ENCODE peak calls at places on chromosomes 3 and 15, in six cellular contexts. C is Peyer's patch, X is BJ, F is endothelial cell, S is fibroblast of the aortic adventitia, J is ovary. V is an unnamed sample.

GRCh38 chr3:69671082-69671952 is 67.9 kb upstream of the MITF start:
- DNase-seq in C (no peak), X (no peak), F (peak; percentile 55), S (peak; percentile 73), J (no peak), V (peak; percentile 44)

GRCh38 chr3:194622621-194623360 is 10.4 kb downstream of the TMEM44 start:
- DNase-seq in C (no peak), X (no peak), F (no peak), S (no peak), J (no peak), V (no peak)

GRCh38 chr3:133038089-133038730 is at the start of gene TMEM108:
- DNase-seq in C (peak; percentile 69), X (no peak), F (peak; percentile 94), S (peak; percentile 6), J (peak; percentile 52), V (peak; percentile 37)

GRCh38 chr15:76101655-76102054 is 41.9 kb downstream of the TMEM266 start:
- DNase-seq in C (no peak), X (no peak), F (no peak), S (no peak), J (no peak), V (no peak)

GRCh38 chr3:85342915-85343314 is 384.1 kb downstream of the CADM2 start:
- DNase-seq in C (no peak), X (no peak), F (peak; percentile 44), S (no peak), J (no peak), V (no peak)

GRCh38 chr15:89356634-89357298 is 22.1 kb upstream of the POLG start:
- DNase-seq in C (no peak), X (no peak), F (no peak), S (no peak), J (no peak), V (no peak)

GRCh38 chr3:48404440-48405342 is 25.2 kb downstream of the PLXNB1 start:
- DNase-seq in C (peak; percentile 36), X (no peak), F (peak; percentile 1), S (no peak), J (peak; percentile 31), V (no peak)

GRCh38 chr3:171586274-171586673 is 126.1 kb upstream of the TNIK start:
- DNase-seq in C (no peak), X (no peak), F (no peak), S (no peak), J (no peak), V (no peak)

GRCh38 chr15:85128636-85129035 is 147.0 kb downstream of the PDE8A start:
- DNase-seq in C (no peak), X (no peak), F (no peak), S (no peak), J (no peak), V (no peak)

GRCh38 chr3:112782481-112782880 is 64.2 kb downstream of the CD200R1L start:
- DNase-seq in C (no peak), X (no peak), F (no peak), S (no peak), J (no peak), V (no peak)

GRCh38 chr3:154023148-154023547 is 98.0 kb upstream of the ARHGEF26 start:
- DNase-seq in C (no peak), X (no peak), F (no peak), S (no peak), J (no peak), V (no peak)

GRCh38 chr3:177590826-177591225 is 393.5 kb upstream of the TBL1XR1 start:
- DNase-seq in C (no peak), X (no peak), F (no peak), S (no peak), J (no peak), V (no peak)

GRCh38 chr15:92881570-92881837 is 18.6 kb upstream of the CHD2 start:
- DNase-seq in C (no peak), X (no peak), F (no peak), S (no peak), J (no peak), V (no peak)
- TF ChIP-seq CTCF in C (no peak), X (no peak), F (no peak), S (no peak), J (no peak), V (no peak)

GRCh38 chr3:183253961-183254815 is 1.1 kb downstream of the B3GNT5 start:
- DNase-seq in C (no peak), X (no peak), F (peak; percentile 54), S (no peak), J (peak; percentile 71), V (peak; percentile 41)
- TF ChIP-seq CTCF in C (no peak), X (no peak), F (no peak), S (peak; percentile 15), J (no peak), V (peak; percentile 21)

GRCh38 chr3:38348903-38349302 is 2.3 kb downstream of the XYLB start:
- DNase-seq in C (no peak), X (no peak), F (no peak), S (peak; percentile 53), J (no peak), V (no peak)

GRCh38 chr3:38346584-38347410 is at the start of gene XYLB:
- DNase-seq in C (peak; percentile 93), X (no peak), F (peak; percentile 89), S (peak; percentile 75), J (peak; percentile 89), V (peak; percentile 93)

GRCh38 chr3:38347421-38348200 is 1.0 kb downstream of the XYLB start:
- DNase-seq in C (peak; percentile 63), X (no peak), F (no peak), S (no peak), J (no peak), V (no peak)

GRCh38 chr3:38345879-38346583 is 554 bp upstream of the XYLB start:
- DNase-seq in C (no peak), X (no peak), F (no peak), S (no peak), J (no peak), V (no peak)

DNA sequence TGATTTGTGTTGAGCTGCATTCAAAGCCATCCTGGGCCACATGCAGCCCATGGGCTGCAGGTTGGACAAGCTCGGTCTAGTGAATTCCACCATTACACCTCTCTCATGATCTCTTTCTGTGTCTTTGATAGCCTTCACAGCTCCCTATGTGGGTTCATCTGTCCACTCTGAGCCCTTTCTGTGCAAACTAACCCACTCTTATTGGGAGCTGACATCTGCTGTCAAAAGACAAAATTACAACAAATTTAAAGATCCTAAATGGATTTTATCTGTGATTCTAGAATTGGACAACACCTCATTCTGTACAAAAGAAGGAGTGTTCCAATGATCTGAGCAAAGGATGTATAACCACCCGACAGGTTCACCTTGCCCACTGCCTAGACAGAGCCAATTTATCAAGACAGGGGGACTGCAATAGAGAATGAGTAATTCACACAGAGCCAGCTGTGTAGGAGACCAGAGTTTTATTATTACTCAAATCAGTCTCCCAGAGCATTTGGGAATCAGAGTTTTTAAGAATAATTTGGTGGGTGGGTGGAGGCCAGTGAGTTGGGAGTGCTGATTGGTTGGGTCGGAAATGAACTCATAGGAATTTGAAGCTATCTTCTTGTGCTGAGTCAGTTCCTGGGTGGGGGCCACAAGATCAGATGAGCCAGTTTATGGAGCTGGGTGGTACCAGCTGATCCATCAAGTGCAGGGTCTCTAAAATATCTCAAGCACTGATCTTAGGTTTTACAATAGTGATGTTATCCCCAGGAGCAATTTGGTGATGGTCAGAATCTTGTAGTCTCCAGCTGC is 2.6 kb upstream of the XYLB start:
- DNase-seq in C (no peak), X (no peak), F (no peak), S (peak; percentile 32), J (no peak), V (no peak)
- TF ChIP-seq CTCF in C (no peak), X (no peak), F (no peak), S (no peak), J (no peak), V (peak; percentile 14)

GRCh38 chr3:86782271-86782670 is 208.7 kb downstream of the VGLL3 start:
- DNase-seq in C (no peak), X (no peak), F (no peak), S (peak; percentile 86), J (no peak), V (no peak)

GRCh38 chr3:86787091-86787490 is 203.9 kb downstream of the VGLL3 start:
- DNase-seq in C (no peak), X (no peak), F (no peak), S (peak; percentile 40), J (no peak), V (no peak)

GRCh38 chr3:86788371-86788770 is 202.6 kb downstream of the VGLL3 start:
- DNase-seq in C (no peak), X (no peak), F (no peak), S (no peak), J (no peak), V (no peak)

GRCh38 chr3:86782860-86783259 is 208.1 kb downstream of the VGLL3 start:
- DNase-seq in C (no peak), X (no peak), F (no peak), S (no peak), J (no peak), V (no peak)

GRCh38 chr3:86785381-86785780 is 205.6 kb downstream of the VGLL3 start:
- DNase-seq in C (no peak), X (no peak), F (no peak), S (peak; percentile 77), J (no peak), V (no peak)
- TF ChIP-seq CTCF in C (no peak), X (peak; percentile 54), F (no peak), S (peak; percentile 57), J (no peak), V (no peak)

DNA sequence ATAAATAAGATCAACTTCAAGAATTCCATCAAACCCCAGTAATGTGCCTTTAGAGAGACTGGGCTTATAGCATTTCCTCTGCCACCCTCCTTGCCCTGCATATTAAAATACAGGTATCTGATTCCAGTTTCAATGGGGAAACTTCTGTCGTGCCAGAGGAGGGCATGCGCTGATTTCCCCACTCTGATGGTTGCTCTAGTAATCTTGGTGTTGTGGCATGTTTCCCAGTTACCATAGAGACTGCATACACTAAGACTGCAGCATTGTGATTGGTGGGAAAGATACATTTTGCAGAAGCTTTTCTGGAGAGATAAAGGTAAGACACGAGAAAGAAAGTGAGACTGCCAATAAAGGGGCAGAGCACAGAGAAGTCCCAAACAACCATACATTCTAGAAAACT is 225.6 kb downstream of the TIGIT start:
- DNase-seq in C (no peak), X (no peak), F (peak; percentile 20), S (peak; percentile 74), J (no peak), V (peak; percentile 5)
- TF ChIP-seq CTCF in C (no peak), X (no peak), F (no peak), S (no peak), J (no peak), V (no peak)

GRCh38 chr3:189948724-189949045 is 172.0 kb downstream of the P3H2 start:
- DNase-seq in C (no peak), X (no peak), F (no peak), S (no peak), J (no peak), V (no peak)
- TF ChIP-seq CTCF in C (no peak), X (no peak), F (peak; percentile 19), S (no peak), J (no peak), V (no peak)

DNA sequence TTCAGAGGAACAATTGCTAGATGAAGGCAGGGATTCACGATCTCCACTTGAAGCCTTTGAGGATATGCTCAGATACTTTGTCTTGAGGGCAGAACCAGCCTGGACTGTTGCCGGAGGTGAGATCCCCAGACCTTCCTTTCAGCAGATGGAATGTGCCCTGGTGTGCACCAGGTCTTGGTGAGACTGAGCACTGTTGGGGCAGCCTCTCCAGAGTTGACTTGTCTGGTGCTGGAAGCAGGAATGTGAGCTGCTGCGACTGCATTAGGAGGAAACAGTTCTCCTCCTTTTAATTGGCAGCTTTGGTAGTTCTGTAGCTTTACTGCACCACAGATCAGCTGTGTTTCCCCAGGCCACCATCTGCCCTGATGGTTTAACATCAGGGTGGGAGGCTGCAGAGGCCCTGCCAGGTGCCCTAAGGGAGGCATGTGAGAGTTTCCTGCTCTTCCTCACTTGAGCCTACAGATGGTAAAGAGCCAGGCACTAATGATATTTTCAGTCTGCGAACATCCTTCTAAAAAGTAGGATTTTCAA is 58.5 kb downstream of the CTDSPL start:
- DNase-seq in C (no peak), X (no peak), F (no peak), S (no peak), J (no peak), V (no peak)
- TF ChIP-seq CTCF in C (no peak), X (no peak), F (no peak), S (no peak), J (no peak), V (no peak)